ENCODE peak calls at places on chromosomes 16 and 17, in four cellular contexts. D is PC-9, B is neural progenitor cell, A is IMR-90. M is an unnamed sample.

GRCh38 chr16:66470556-66470955 is 43.5 kb downstream of the BEAN1 start:
- DNase-seq in D (no peak), B (no peak), A (no peak), M (peak; percentile 57)

GRCh38 chr17:67076290-67076689 is 31.9 kb downstream of the CACNG1 start:
- DNase-seq in D (no peak), B (no peak), A (no peak), M (no peak)

GRCh38 chr17:75486151-75486550 is 29.2 kb downstream of the CASKIN2 start:
- DNase-seq in D (no peak), B (no peak), A (no peak), M (no peak)

GRCh38 chr17:1467898-1468492 is 12.0 kb upstream of the CRK start:
- DNase-seq in D (no peak), B (peak; percentile 40), A (no peak), M (peak; percentile 50)

GRCh38 chr17:43224146-43224705 is 4.2 kb downstream of the CCDC200 start:
- DNase-seq in D (no peak), B (no peak), A (no peak), M (peak; percentile 37)

GRCh38 chr17:45261577-45262515 is at the start of gene SPATA32:
- DNase-seq in D (no peak), B (peak; percentile 83), A (peak; percentile 29), M (peak; percentile 67)

GRCh38 chr17:31067699-31068184 is 27.0 kb upstream of the NF1 start:
- DNase-seq in D (peak; percentile 6), B (no peak), A (peak; percentile 88), M (peak; percentile 79)

GRCh38 chr16:12081048-12081404 is 104.5 kb downstream of the SNX29 start:
- DNase-seq in D (no peak), B (no peak), A (no peak), M (no peak)

GRCh38 chr16:4313563-4314531 is 2.0 kb upstream of the GLIS2 start:
- DNase-seq in D (peak; percentile 44), B (peak; percentile 86), A (no peak), M (peak; percentile 96)

GRCh38 chr16:30985401-30986128 is 558 bp downstream of the HSD3B7 start:
- DNase-seq in D (peak; percentile 93), B (peak; percentile 62), A (no peak), M (no peak)

GRCh38 chr16:35239561-35239960 is 1780.1 kb downstream of the TP53TG3F start:
- DNase-seq in D (no peak), B (no peak), A (no peak), M (no peak)

GRCh38 chr16:35234679-35235078 is 1775.3 kb downstream of the TP53TG3F start:
- DNase-seq in D (no peak), B (no peak), A (no peak), M (no peak)
- H3K4me1 ChIP-seq in D (no peaks in the 10 kb centered on the region), B (no peaks in the 10 kb centered on the region), A (no peaks in the 10 kb centered on the region), M (no peaks in the 10 kb centered on the region)

GRCh38 chr17:15918661-15919259 is 26.2 kb upstream of the ADORA2B start:
- DNase-seq in D (peak; percentile 49), B (no peak), A (no peak), M (no peak)

GRCh38 chr17:15917439-15918027 is 27.4 kb upstream of the ADORA2B start:
- DNase-seq in D (no peak), B (no peak), A (no peak), M (no peak)

GRCh38 chr17:15918261-15918660 is 26.7 kb upstream of the ADORA2B start:
- DNase-seq in D (no peak), B (no peak), A (no peak), M (no peak)

GRCh38 chr17:15915996-15916395 is 28.9 kb upstream of the ADORA2B start:
- DNase-seq in D (no peak), B (no peak), A (no peak), M (no peak)

GRCh38 chr17:15917021-15917438 is 27.9 kb upstream of the ADORA2B start:
- DNase-seq in D (no peak), B (no peak), A (no peak), M (no peak)
- H2AFZ ChIP-seq in D (no peak overlapping the region), B (no peak overlapping the region), A (no peak overlapping the region), M (peak overlapping the region; percentile 72)

GRCh38 chr17:40109471-40109824 is 9.1 kb upstream of the NR1D1 start:
- DNase-seq in D (no peak), B (no peak), A (no peak), M (no peak)

GRCh38 chr17:40110026-40110425 is 9.6 kb upstream of the NR1D1 start:
- DNase-seq in D (no peak), B (peak; percentile 89), A (no peak), M (no peak)

GRCh38 chr17:40111221-40112128 is 10.3 kb upstream of the MSL1 start:
- DNase-seq in D (peak; percentile 79), B (peak; percentile 93), A (peak; percentile 97), M (peak; percentile 96)

GRCh38 chr17:40112191-40112590 is 9.6 kb upstream of the MSL1 start:
- DNase-seq in D (no peak), B (no peak), A (no peak), M (peak; percentile 6)

GRCh38 chr17:40110457-40110856 is 10.1 kb upstream of the NR1D1 start:
- DNase-seq in D (no peak), B (no peak), A (no peak), M (peak; percentile 6)
- H3K4me1 ChIP-seq in D (peaks cover 38% of the 10 kb centered on the region), B (peaks cover 69% of the 10 kb centered on the region), A (peaks cover 58% of the 10 kb centered on the region), M (peaks cover 70% of the 10 kb centered on the region)

GRCh38 chr16:10808850-10809249 is 9.7 kb downstream of the TVP23A start:
- DNase-seq in D (no peak), B (no peak), A (no peak), M (no peak)
- H2AFZ ChIP-seq in D (no peak overlapping the region), B (no peak overlapping the region), A (no peak overlapping the region), M (no peak overlapping the region)

DNA sequence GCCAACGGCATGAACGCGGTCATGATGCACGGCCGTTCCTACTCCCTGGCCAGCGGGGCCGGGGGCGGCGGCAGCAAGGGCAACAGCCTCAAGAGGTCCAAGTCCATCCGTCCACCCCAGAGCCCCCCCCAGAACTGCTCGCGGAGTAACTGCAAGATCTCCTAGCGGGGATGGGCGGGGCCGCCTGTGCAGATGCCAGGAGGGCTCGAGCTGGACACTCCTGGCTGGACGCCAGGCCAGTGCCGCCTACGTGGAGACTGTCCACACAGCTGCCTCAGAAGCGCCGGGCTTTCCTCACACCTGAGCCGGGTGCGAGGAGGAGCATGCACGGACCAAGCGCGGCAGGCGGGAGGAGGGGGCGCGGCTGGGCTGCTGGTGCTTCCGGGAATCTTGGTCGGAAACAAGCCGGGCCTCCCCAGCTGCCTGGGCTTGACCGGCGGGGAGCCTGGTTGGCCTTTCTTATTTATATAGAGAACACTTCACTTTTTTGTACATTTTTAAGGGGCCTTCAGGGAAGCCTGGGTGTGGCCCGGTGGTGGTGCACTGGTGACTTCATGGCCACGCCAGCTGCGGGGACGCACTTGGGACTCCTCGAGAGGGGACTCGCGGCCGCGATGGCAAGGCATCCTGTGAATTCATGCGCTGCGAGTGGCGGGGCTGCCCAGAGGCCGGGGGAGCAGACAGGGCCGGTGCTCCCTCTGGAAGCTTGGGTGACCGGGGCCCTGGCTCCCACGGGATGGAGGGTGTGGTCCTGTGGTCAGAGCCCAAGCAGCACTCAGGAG is 3.1 kb upstream of the WFIKKN1 start:
- DNase-seq in D (peak; percentile 89), B (no peak), A (no peak), M (peak; percentile 65)
- H3K4me1 ChIP-seq in D (peaks cover 24% of the 10 kb centered on the region), B (peaks cover 26% of the 10 kb centered on the region), A (peaks cover 25% of the 10 kb centered on the region), M (peaks cover 13% of the 10 kb centered on the region)

GRCh38 chr17:58219007-58219788 is at the start of gene MKS1:
- DNase-seq in D (peak; percentile 94), B (peak; percentile 98), A (peak; percentile 85), M (peak; percentile 99)
- H2AFZ ChIP-seq in D (peak within 1 kb of the TSS; percentile 96), B (peak within 1 kb of the TSS; percentile 94), A (peak within 1 kb of the TSS; percentile 99), M (peak within 1 kb of the TSS; percentile 98)